ENCODE peak calls at places on chromosomes 12 and 14, in four cellular contexts. One of them, this sample, is unnamed. For H3K36me3 and H3K4me1, the result is how much of the 10 kb centered on the place peaks cover.

GRCh38 chr12:121992059-121992879 is 29.4 kb upstream of the BCL7A start:
- DNase-seq in heart left ventricle: no peak
- DNase-seq in Peyer's patch: no peak
- DNase-seq in adrenal gland: peak
- DNase-seq in this sample: no peak

GRCh38 chr12:122880668-122881067 is 15.3 kb downstream of the VPS37B start:
- DNase-seq in heart left ventricle: no peak
- DNase-seq in Peyer's patch: no peak
- DNase-seq in adrenal gland: no peak
- DNase-seq in this sample: no peak

GRCh38 chr12:90065301-90065801 is 356.7 kb upstream of the ATP2B1 start:
- DNase-seq in heart left ventricle: no peak
- DNase-seq in Peyer's patch: no peak
- DNase-seq in adrenal gland: no peak
- DNase-seq in this sample: no peak

GRCh38 chr14:21199611-21200570 is 44.0 kb upstream of the OR5AU1 start:
- DNase-seq in heart left ventricle: no peak
- DNase-seq in Peyer's patch: no peak
- DNase-seq in adrenal gland: no peak
- DNase-seq in this sample: no peak

GRCh38 chr14:96741151-96741977 is 55.8 kb upstream of the VRK1 start:
- DNase-seq in heart left ventricle: peak
- DNase-seq in Peyer's patch: peak
- DNase-seq in adrenal gland: peak
- DNase-seq in this sample: peak

GRCh38 chr12:93634416-93634815 is 42.8 kb upstream of the CRADD start:
- DNase-seq in heart left ventricle: no peak
- DNase-seq in Peyer's patch: no peak
- DNase-seq in adrenal gland: no peak
- DNase-seq in this sample: no peak

GRCh38 chr12:10015450-10015849 is 5.0 kb downstream of the CLEC12B start:
- DNase-seq in heart left ventricle: no peak
- DNase-seq in Peyer's patch: no peak
- DNase-seq in adrenal gland: no peak
- DNase-seq in this sample: no peak

GRCh38 chr14:69105326-69105725 is 47.6 kb downstream of the DCAF5 start:
- DNase-seq in heart left ventricle: no peak
- DNase-seq in Peyer's patch: no peak
- DNase-seq in adrenal gland: no peak
- DNase-seq in this sample: no peak

GRCh38 chr12:1533602-1534304 is 60.6 kb downstream of the FBXL14 start:
- DNase-seq in heart left ventricle: no peak
- DNase-seq in Peyer's patch: no peak
- DNase-seq in adrenal gland: no peak
- DNase-seq in this sample: peak

GRCh38 chr12:31117203-31118011 is 43.7 kb downstream of the DDX11 start:
- DNase-seq in heart left ventricle: no peak
- DNase-seq in Peyer's patch: peak
- DNase-seq in adrenal gland: no peak
- DNase-seq in this sample: peak

GRCh38 chr12:84763112-84763511 is 149.5 kb downstream of the SLC6A15 start:
- DNase-seq in heart left ventricle: no peak
- DNase-seq in Peyer's patch: no peak
- DNase-seq in adrenal gland: no peak
- DNase-seq in this sample: no peak

GRCh38 chr12:79555006-79555925 is 135.5 kb downstream of the PAWR start:
- DNase-seq in heart left ventricle: no peak
- DNase-seq in Peyer's patch: no peak
- DNase-seq in adrenal gland: no peak
- DNase-seq in this sample: no peak

GRCh38 chr12:92608418-92609091 is 94.2 kb upstream of the PLEKHG7 start:
- DNase-seq in heart left ventricle: no peak
- DNase-seq in Peyer's patch: no peak
- DNase-seq in adrenal gland: no peak
- DNase-seq in this sample: no peak

GRCh38 chr12:120230326-120230973 is 29.5 kb upstream of the RPLP0 start:
- DNase-seq in heart left ventricle: peak
- DNase-seq in Peyer's patch: peak
- DNase-seq in adrenal gland: peak
- DNase-seq in this sample: peak

GRCh38 chr14:105491366-105492006 is 440 bp downstream of the TEDC1 start:
- DNase-seq in heart left ventricle: peak
- DNase-seq in Peyer's patch: peak
- DNase-seq in adrenal gland: peak
- DNase-seq in this sample: peak

GRCh38 chr14:30214456-30215090 is 286.9 kb upstream of the PRKD1 start:
- DNase-seq in heart left ventricle: no peak
- DNase-seq in Peyer's patch: no peak
- DNase-seq in adrenal gland: no peak
- DNase-seq in this sample: no peak

GRCh38 chr12:127355061-127355820 is 911.7 kb upstream of the TMEM132C start:
- DNase-seq in heart left ventricle: no peak
- DNase-seq in Peyer's patch: no peak
- DNase-seq in adrenal gland: peak
- DNase-seq in this sample: no peak

GRCh38 chr12:50574621-50575348 is 70.0 kb downstream of the DIP2B start:
- DNase-seq in heart left ventricle: no peak
- DNase-seq in Peyer's patch: no peak
- DNase-seq in adrenal gland: no peak
- DNase-seq in this sample: no peak

DNA sequence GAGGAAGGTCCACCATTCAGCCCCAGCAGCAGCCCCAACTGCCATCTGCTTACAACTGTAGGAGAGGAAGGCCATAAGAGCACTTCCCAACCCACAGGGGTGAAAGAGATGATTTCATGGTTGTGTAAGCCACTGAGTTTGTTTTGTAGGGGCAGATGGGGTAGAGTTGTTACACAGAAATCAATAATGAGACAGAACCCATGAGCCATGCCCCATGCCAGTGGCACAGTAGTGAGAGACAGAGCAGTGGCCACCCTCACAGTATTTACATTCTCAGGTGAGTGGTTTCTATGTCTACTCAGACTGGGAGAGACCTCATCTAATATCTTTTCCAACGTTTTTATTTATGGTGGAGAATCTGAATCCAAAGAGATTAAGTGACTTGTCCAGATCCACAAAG is 68.6 kb downstream of the NUAK1 start:
- DNase-seq in heart left ventricle: no peak
- DNase-seq in Peyer's patch: no peak
- DNase-seq in adrenal gland: no peak
- DNase-seq in this sample: no peak
- H3K36me3 ChIP-seq in heart left ventricle: half or more
- H3K36me3 ChIP-seq in Peyer's patch: under half
- H3K36me3 ChIP-seq in adrenal gland: under half
- H3K36me3 ChIP-seq in this sample: under half

GRCh38 chr12:116238149-116238548 is 39.3 kb downstream of the MED13L start:
- DNase-seq in heart left ventricle: no peak
- DNase-seq in Peyer's patch: no peak
- DNase-seq in adrenal gland: no peak
- DNase-seq in this sample: no peak
- H3K4me1 ChIP-seq in heart left ventricle: under half
- H3K4me1 ChIP-seq in Peyer's patch: under half
- H3K4me1 ChIP-seq in adrenal gland: under half
- H3K4me1 ChIP-seq in this sample: under half

GRCh38 chr12:57451233-57451778 is 3.8 kb upstream of the INHBE start:
- DNase-seq in heart left ventricle: no peak
- DNase-seq in Peyer's patch: no peak
- DNase-seq in adrenal gland: no peak
- DNase-seq in this sample: no peak
- TF ChIP-seq POLR2A in heart left ventricle: no peak
- TF ChIP-seq POLR2A in Peyer's patch: no peak
- TF ChIP-seq POLR2A in adrenal gland: no peak
- TF ChIP-seq POLR2A in this sample: no peak

GRCh38 chr12:131761638-131762037 is 50.7 kb downstream of the SFSWAP start:
- DNase-seq in heart left ventricle: no peak
- DNase-seq in Peyer's patch: no peak
- DNase-seq in adrenal gland: no peak
- DNase-seq in this sample: no peak
- H3K36me3 ChIP-seq in heart left ventricle: half or more
- H3K36me3 ChIP-seq in Peyer's patch: under half
- H3K36me3 ChIP-seq in adrenal gland: half or more
- H3K36me3 ChIP-seq in this sample: under half

GRCh38 chr14:41609704-41610183 is 3.1 kb downstream of the LRFN5 start:
- DNase-seq in heart left ventricle: no peak
- DNase-seq in Peyer's patch: no peak
- DNase-seq in adrenal gland: peak
- DNase-seq in this sample: no peak
- H3K4me1 ChIP-seq in heart left ventricle: under half
- H3K4me1 ChIP-seq in Peyer's patch: under half
- H3K4me1 ChIP-seq in adrenal gland: under half
- H3K4me1 ChIP-seq in this sample: under half

GRCh38 chr12:27467641-27468040 is 21.1 kb downstream of the SMCO2 start:
- DNase-seq in heart left ventricle: no peak
- DNase-seq in Peyer's patch: no peak
- DNase-seq in adrenal gland: no peak
- DNase-seq in this sample: no peak

GRCh38 chr12:27462851-27463250 is 16.3 kb downstream of the SMCO2 start:
- DNase-seq in heart left ventricle: peak
- DNase-seq in Peyer's patch: no peak
- DNase-seq in adrenal gland: peak
- DNase-seq in this sample: no peak

GRCh38 chr12:27463826-27464554 is 17.5 kb downstream of the SMCO2 start:
- DNase-seq in heart left ventricle: peak
- DNase-seq in Peyer's patch: no peak
- DNase-seq in adrenal gland: peak
- DNase-seq in this sample: no peak

GRCh38 chr12:27460471-27460978 is 14.0 kb downstream of the SMCO2 start:
- DNase-seq in heart left ventricle: no peak
- DNase-seq in Peyer's patch: no peak
- DNase-seq in adrenal gland: no peak
- DNase-seq in this sample: peak

DNA sequence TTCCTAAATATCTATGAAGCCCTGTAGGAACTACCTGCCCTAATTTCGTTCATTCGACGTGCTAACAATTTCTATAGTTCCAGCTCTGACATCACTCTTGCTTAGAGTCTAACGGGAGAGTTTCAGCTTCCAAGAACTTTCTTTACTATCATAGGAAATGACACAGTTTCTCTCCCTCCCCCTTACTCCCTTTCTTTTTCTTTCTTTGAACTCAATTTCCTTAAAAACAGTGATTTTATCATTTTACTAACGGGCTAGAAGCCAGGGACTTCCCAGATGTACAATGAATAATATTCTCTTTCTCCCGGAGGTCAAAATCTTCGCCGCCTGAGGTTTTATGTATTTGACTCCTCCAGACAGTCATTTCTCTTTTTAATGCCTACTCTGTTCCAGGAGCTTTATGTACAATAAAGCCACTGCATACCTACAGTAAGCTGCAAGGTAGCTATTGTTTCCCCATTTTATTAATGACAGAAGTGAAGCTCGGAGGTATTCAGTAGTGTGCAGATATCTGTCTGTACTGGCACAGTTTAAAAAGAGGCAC is 15.7 kb downstream of the SMCO2 start:
- DNase-seq in heart left ventricle: no peak
- DNase-seq in Peyer's patch: no peak
- DNase-seq in adrenal gland: no peak
- DNase-seq in this sample: no peak
- TF ChIP-seq POLR2A in heart left ventricle: no peak
- TF ChIP-seq POLR2A in Peyer's patch: no peak
- TF ChIP-seq POLR2A in adrenal gland: no peak
- TF ChIP-seq POLR2A in this sample: no peak

DNA sequence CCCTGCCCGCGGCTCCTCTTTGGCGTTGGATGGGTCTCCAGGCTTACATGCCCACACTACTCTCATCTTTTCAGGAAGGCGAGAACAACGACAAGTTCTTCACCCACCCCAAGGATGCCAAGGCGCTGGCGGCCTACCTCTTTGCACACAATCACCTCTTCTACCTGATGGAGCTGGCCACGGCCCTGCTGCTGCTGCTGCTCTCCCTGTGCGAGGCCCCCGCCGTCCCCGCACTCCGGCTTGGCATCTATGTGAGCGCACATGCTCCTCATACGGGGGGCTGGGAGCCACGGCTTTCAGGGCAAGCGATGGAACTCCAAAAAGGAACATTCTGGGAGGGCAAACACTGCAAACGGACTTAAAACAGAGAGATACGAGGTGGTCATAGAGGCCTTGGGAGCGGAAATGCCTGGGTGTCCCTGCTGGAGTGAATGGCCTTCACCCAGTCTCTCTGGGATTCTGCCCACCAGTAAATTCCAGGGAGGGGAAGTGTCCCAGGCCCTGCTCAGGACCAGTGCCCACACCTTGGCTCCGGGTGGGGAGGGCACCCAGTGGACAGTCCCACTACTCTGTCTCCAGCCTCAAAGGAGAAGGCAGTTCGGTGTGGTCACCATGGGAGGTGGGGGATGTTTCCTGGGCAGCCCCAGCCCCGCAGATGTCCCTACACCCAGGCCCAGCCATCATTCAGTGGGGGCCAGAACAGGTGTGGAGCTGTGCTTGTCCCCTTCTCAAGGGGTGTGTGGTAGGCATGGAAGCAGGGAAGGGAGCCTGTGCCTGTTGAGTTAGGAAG is 45.0 kb downstream of the TPCN1 start:
- DNase-seq in heart left ventricle: no peak
- DNase-seq in Peyer's patch: peak
- DNase-seq in adrenal gland: peak
- DNase-seq in this sample: no peak
- H3K36me3 ChIP-seq in heart left ventricle: half or more
- H3K36me3 ChIP-seq in Peyer's patch: under half
- H3K36me3 ChIP-seq in adrenal gland: half or more
- H3K36me3 ChIP-seq in this sample: under half

GRCh38 chr12:12806784-12807516 is 6.2 kb upstream of the DDX47 start:
- DNase-seq in heart left ventricle: no peak
- DNase-seq in Peyer's patch: no peak
- DNase-seq in adrenal gland: no peak
- DNase-seq in this sample: no peak
- H3K4me1 ChIP-seq in heart left ventricle: under half
- H3K4me1 ChIP-seq in Peyer's patch: under half
- H3K4me1 ChIP-seq in adrenal gland: under half
- H3K4me1 ChIP-seq in this sample: under half

DNA sequence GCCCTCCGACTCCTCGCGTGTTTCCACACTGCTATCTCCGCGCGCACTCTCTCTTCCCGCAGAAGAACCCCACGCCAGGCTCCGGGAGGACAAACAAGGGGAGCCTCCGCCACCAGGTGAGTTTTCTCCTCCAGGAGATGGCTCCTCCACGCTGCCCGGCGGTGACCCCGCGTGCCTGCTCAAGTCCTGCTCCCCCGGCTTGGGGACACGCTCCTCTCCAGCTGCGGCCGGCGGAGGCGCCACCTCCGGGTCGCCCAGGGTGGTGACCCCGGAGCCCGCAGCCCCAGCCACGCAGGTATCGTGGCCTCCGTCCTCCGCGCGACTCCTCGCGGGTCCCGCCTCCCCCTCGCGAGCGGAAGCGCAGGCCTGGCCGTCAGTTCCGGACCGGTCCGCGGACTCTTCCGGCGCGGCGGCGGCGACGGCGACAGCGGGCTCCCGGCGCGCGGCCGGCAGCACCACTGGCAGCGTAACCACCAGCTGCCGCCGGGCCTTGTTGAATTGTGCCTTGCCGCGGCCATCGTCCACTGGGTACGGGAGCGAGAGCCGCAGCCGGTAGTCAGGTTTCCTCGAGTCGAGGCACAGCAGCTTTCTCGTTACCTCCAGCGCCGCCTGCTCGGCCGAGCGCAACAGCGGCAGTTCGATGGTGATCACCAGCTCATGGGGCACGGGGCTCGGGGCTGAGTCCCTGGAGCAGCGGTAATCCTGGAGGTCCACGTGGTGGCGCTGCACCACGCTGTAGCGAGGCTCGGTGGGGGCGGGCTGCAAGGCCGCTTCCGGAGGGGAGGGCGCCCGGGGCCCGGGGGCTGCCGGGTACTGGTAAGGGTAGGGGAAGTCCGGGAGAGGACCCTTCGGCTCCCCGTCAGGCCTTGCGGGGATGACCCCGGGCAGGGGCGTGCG is 1.1 kb downstream of the DNAAF2 start:
- DNase-seq in heart left ventricle: peak
- DNase-seq in Peyer's patch: peak
- DNase-seq in adrenal gland: peak
- DNase-seq in this sample: peak
- TF ChIP-seq POLR2A in heart left ventricle: no peak
- TF ChIP-seq POLR2A in Peyer's patch: peak
- TF ChIP-seq POLR2A in adrenal gland: peak
- TF ChIP-seq POLR2A in this sample: peak

This sample was measured in transverse colon.